ENCODE peak calls at places on chromosomes 5 and 9, in nine cellular contexts. D is PC-3, A is neural progenitor cell, X is left lung, H is transverse colon, T is kidney, O is WERI-Rb-1, E is heart right ventricle, R is psoas muscle. S is an unnamed sample.

GRCh38 chr5:60376860-60377259 is 323.1 kb downstream of the DEPDC1B start:
- DNase-seq in E (no peak), T (no peak), D (no peak), H (no peak), X (no peak), O (no peak), A (no peak), R (no peak), S (no peak)

GRCh38 chr5:55141945-55142690 is 17.9 kb upstream of the GPX8 start:
- DNase-seq in O (no peak), T (no peak), A (no peak), X (no peak), R (no peak), E (no peak), H (no peak), D (no peak), S (no peak)

GRCh38 chr9:38182321-38182720 is 113.3 kb upstream of the SHB start:
- DNase-seq in O (no peak), H (no peak), E (no peak), A (no peak), T (no peak), X (no peak), R (no peak), D (no peak), S (no peak)

GRCh38 chr5:86640998-86641397 is 23.3 kb downstream of the COX7C start:
- DNase-seq in O (no peak), D (no peak), A (no peak), T (no peak), E (no peak), H (no peak), R (no peak), X (no peak), S (no peak)

GRCh38 chr5:146378981-146379380 is 40.3 kb downstream of the POU4F3 start:
- DNase-seq in T (no peak), O (no peak), D (no peak), R (no peak), E (no peak), A (no peak), X (peak; percentile 67), H (no peak), S (no peak)

GRCh38 chr9:4574657-4575243 is 84.5 kb downstream of the SLC1A1 start:
- DNase-seq in D (no peak), H (no peak), E (no peak), O (no peak), T (no peak), R (no peak), A (no peak), X (no peak), S (no peak)

GRCh38 chr5:180180198-180180820 is 28.7 kb downstream of the RASGEF1C start:
- DNase-seq in O (no peak), X (no peak), H (no peak), D (no peak), R (no peak), T (no peak), A (no peak), E (no peak), S (no peak)

GRCh38 chr9:129441852-129442251 is 179.0 kb downstream of the C9orf50 start:
- DNase-seq in X (no peak), R (no peak), D (no peak), A (no peak), T (no peak), E (no peak), H (peak; percentile 43), O (no peak), S (no peak)

GRCh38 chr5:40332945-40333344 is 346.8 kb upstream of the PTGER4 start:
- DNase-seq in X (no peak), O (no peak), R (no peak), A (no peak), T (no peak), H (no peak), E (no peak), D (peak; percentile 60), S (no peak)

GRCh38 chr9:125550216-125550614 is 156.8 kb downstream of the MAPKAP1 start:
- DNase-seq in E (no peak), A (no peak), O (no peak), X (no peak), R (no peak), H (no peak), T (no peak), D (no peak), S (no peak)

GRCh38 chr9:105646879-105647594 is 15.2 kb upstream of the TAL2 start:
- DNase-seq in R (no peak), T (no peak), H (no peak), A (peak; percentile 61), O (peak; percentile 96), X (no peak), E (no peak), D (no peak), S (no peak)

DNA sequence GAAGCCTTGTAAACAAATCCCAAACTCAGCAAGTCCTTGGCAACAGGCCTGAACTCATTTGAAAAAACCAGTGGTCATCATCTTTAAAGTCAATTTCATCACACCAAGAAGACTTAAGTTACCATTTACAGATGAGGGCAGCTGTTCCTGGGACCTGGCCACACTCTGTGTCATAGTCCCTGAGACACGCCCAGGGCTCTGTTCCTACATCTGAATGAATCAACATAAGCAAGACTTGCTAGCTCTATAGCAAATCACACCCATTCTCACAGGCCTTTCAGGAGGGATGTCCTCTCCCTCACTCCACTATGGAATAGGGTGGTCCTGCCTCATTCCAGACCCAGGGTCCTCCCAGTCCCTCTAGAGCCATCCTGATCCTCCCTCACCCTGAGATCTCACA is 142.8 kb downstream of the NSG2 start:
- DNase-seq in T (no peak), R (peak; percentile 53), E (no peak), X (no peak), D (peak; percentile 21), A (no peak), H (no peak), O (no peak), S (no peak)
- TF ChIP-seq CTCF in T (no peak), R (no peak), E (no peak), X (no peak), D (no peak), A (no peak), H (no peak), O (no peak), S (no peak)

GRCh38 chr5:8341416-8341815 is 472.5 kb downstream of the MTRR start:
- DNase-seq in A (no peak), R (no peak), T (no peak), H (no peak), O (no peak), D (no peak), X (no peak), E (no peak), S (no peak)
- H3K27ac ChIP-seq in A (no peak overlapping the region), R (no peak overlapping the region), T (no peak overlapping the region), H (no peak overlapping the region), O (no peak overlapping the region), D (no peak overlapping the region), X (no peak overlapping the region), E (no peak overlapping the region), S (no peak overlapping the region)

GRCh38 chr5:141360685-141361084 is 891 bp downstream of the PCDHGB2 start:
- DNase-seq in D (no peak), X (no peak), H (no peak), A (no peak), E (no peak), O (no peak), R (no peak), T (no peak), S (no peak)
- H3K9me3 ChIP-seq in D (no peaks in the 10 kb centered on the region), X (peaks cover 96% of the 10 kb centered on the region), H (peaks cover 66% of the 10 kb centered on the region), A (peaks cover 13% of the 10 kb centered on the region), E (peaks cover 98% of the 10 kb centered on the region), O (peaks cover 23% of the 10 kb centered on the region), R (peaks cover 34% of the 10 kb centered on the region), T (peaks cover 31% of the 10 kb centered on the region), S (peaks cover 44% of the 10 kb centered on the region)

DNA sequence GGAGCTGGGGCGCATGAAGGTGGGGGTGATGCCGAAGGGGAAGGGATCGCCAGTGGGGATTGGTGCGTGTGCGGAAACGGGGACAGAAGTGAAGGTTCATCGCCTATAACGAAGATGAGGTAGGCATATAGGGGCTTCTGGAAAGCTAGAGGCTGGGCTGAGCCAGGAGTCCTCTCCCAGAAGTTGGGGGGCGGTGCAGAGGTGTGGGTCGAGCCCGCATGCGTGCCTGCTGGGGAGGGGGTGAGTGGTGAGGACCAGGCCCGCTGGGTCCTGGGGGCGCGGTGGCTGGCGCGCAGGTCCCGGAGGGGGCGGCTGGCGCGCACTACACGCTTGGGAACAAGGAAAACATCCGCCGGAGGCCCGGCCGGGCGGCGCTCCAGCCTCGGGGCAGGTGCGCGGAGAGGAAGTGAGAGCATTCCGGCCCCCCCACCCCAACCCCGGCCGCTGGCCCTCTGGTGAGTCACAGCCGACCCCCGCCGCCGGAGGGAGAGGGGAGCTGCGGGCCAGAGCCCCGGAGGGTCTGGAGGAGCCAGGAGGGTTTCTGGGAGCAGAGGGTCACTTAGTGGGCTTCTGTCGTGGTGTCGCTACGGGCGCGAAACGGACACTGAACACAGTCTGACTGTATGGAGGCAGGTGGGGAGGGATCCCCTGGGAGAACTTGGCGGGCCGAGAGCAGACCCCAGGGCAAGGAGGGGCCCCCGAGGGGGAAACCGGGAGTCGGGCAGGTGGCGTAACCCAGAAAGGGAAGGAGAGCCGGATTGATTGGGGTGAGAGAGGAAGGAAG is 2.9 kb upstream of the MSMP start:
- DNase-seq in E (peak; percentile 76), H (peak; percentile 79), R (peak; percentile 75), A (peak; percentile 78), X (peak; percentile 92), O (peak; percentile 68), T (peak; percentile 94), D (peak; percentile 61), S (peak; percentile 68)
- TF ChIP-seq CTCF in E (peak; percentile 13), H (no peak), R (no peak), A (peak; percentile 73), X (no peak), O (no peak), T (no peak), D (no peak), S (no peak)

GRCh38 chr5:148166550-148167283 is 1.6 kb upstream of the SPINK14 start:
- DNase-seq in O (no peak), T (no peak), E (no peak), A (no peak), X (no peak), R (no peak), D (no peak), H (no peak), S (no peak)
- H3K27ac ChIP-seq in O (no peak overlapping the region), T (no peak overlapping the region), E (no peak overlapping the region), A (no peak overlapping the region), X (no peak overlapping the region), R (no peak overlapping the region), D (no peak overlapping the region), H (no peak overlapping the region), S (no peak overlapping the region)